ENCODE peak calls at places on chromosomes 7 and 10, in nine cellular contexts. U is natural killer cell; B is ovary; H is kidney; C is epithelial cell of esophagus; Y is CD4-positive, alpha-beta T cell; S is astrocyte; Q is mammary epithelial cell; W is right lobe of liver. N is an unnamed sample.

GRCh38 chr10:88883443-88883799 is 3.4 kb downstream of the STAMBPL1 start:
- DNase-seq in U (no peak), B (no peak), H (no peak), C (no peak), Y (no peak), S (no peak), Q (no peak), W (no peak), N (no peak)

GRCh38 chr7:47254081-47255006 is 327.6 kb downstream of the TNS3 start:
- DNase-seq in U (peak; percentile 58), B (peak; percentile 86), H (peak; percentile 96), C (peak; percentile 51), Y (peak; percentile 20), S (no peak), Q (peak; percentile 36), W (peak; percentile 85), N (no peak)

GRCh38 chr7:105697753-105698152 is 116.5 kb upstream of the EFCAB10 start:
- DNase-seq in U (no peak), B (no peak), H (no peak), C (no peak), Y (no peak), S (no peak), Q (no peak), W (no peak), N (no peak)

GRCh38 chr10:13276749-13277394 is 23.0 kb downstream of the PHYH start:
- DNase-seq in U (no peak), B (no peak), H (no peak), C (no peak), Y (no peak), S (no peak), Q (no peak), W (no peak), N (no peak)

GRCh38 chr10:43132796-43133195 is 5.4 kb upstream of the CSGALNACT2 start:
- DNase-seq in U (no peak), B (no peak), H (no peak), C (no peak), Y (no peak), S (no peak), Q (no peak), W (no peak), N (no peak)

GRCh38 chr10:125156739-125157472 is 3.5 kb downstream of the CTBP2 start:
- DNase-seq in U (no peak), B (no peak), H (no peak), C (no peak), Y (no peak), S (no peak), Q (no peak), W (no peak), N (no peak)

GRCh38 chr10:73910401-73910763 is 550 bp upstream of the PLAU start:
- DNase-seq in U (no peak), B (no peak), H (no peak), C (peak; percentile 43), Y (no peak), S (no peak), Q (peak; percentile 61), W (no peak), N (no peak)

GRCh38 chr7:43785425-43785824 is 26.9 kb downstream of the BLVRA start:
- DNase-seq in U (no peak), B (peak; percentile 74), H (no peak), C (peak; percentile 86), Y (no peak), S (peak; percentile 91), Q (peak; percentile 84), W (no peak), N (no peak)

GRCh38 chr7:119090851-119091250 is 866.3 kb downstream of the ANKRD7 start:
- DNase-seq in U (no peak), B (no peak), H (no peak), C (peak; percentile 33), Y (no peak), S (no peak), Q (peak; percentile 28), W (no peak), N (no peak)

GRCh38 chr10:80289451-80290287 is at the start of gene MAT1A:
- DNase-seq in U (no peak), B (peak; percentile 58), H (no peak), C (peak; percentile 63), Y (no peak), S (no peak), Q (peak; percentile 54), W (peak; percentile 91), N (no peak)

GRCh38 chr10:46292573-46293023 is 5.8 kb downstream of the ANTXRL start:
- DNase-seq in U (no peak), B (no peak), H (no peak), C (no peak), Y (no peak), S (no peak), Q (no peak), W (no peak), N (no peak)

GRCh38 chr10:80158598-80159127 is 26.1 kb downstream of the PLAC9 start:
- DNase-seq in U (no peak), B (peak; percentile 77), H (peak; percentile 92), C (peak; percentile 92), Y (no peak), S (peak; percentile 97), Q (peak; percentile 92), W (no peak), N (peak; percentile 94)

GRCh38 chr7:21256310-21256877 is 171.5 kb upstream of the SP4 start:
- DNase-seq in U (no peak), B (no peak), H (no peak), C (peak; percentile 59), Y (peak; percentile 3), S (peak; percentile 7), Q (peak; percentile 6), W (no peak), N (no peak)

GRCh38 chr10:93452143-93452542 is 30.0 kb downstream of the MYOF start:
- DNase-seq in U (no peak), B (no peak), H (no peak), C (no peak), Y (no peak), S (no peak), Q (no peak), W (no peak), N (no peak)

GRCh38 chr10:133257489-133258065 is 19.1 kb downstream of the ADAM8 start:
- DNase-seq in U (no peak), B (peak; percentile 79), H (peak; percentile 90), C (peak; percentile 62), Y (no peak), S (peak; percentile 18), Q (peak; percentile 58), W (peak; percentile 83), N (no peak)

GRCh38 chr10:61992683-61993629 is 91.5 kb downstream of the ARID5B start:
- DNase-seq in U (peak; percentile 43), B (peak; percentile 25), H (no peak), C (peak; percentile 89), Y (peak; percentile 29), S (peak; percentile 93), Q (peak; percentile 90), W (no peak), N (no peak)

DNA sequence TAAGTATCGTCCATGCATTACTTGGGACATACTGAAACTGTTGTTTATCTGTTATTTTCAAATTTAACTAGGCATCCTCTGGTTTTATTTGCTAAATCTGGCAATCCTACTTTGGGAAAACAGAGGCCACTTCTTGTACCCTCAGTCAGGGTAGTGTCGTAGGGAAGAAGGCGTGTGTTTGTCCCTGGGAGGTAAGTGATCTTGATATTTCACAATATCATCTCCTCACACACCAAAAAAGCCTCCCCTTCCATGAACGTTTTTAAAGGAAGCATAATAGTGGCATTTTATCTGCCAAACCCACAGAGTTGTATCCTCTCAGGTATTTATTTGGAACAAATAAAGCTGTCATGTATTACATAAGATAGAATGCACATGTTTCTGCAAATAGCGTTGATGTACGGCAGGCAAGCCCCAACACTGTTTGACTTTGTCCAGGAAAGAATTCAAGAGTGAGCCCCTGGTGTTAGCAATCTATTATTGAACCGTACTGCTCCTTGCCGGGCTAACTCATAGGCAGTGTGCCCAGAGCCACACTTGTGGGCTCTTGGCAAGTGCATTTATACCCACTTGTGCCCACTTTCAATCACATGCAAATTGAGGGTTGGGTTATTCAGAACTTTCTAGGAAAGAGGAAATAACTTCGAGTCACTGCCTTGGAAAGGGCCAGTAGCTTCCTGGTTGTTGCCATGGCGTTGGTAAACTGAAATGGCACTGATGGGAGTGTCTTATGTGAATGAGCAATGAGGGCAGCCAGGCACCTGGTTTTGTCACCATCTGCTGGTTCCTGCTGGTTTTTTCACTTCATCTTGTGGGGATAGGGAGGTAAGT is 266.0 kb downstream of the USP6NL start:
- DNase-seq in U (no peak), B (no peak), H (no peak), C (peak; percentile 87), Y (no peak), S (no peak), Q (no peak), W (no peak), N (no peak)
- TF ChIP-seq CTCF in U (no peak), B (no peak), H (no peak), C (peak; percentile 54), Y (no peak), S (no peak), Q (no peak), W (no peak), N (peak; percentile 20)

DNA sequence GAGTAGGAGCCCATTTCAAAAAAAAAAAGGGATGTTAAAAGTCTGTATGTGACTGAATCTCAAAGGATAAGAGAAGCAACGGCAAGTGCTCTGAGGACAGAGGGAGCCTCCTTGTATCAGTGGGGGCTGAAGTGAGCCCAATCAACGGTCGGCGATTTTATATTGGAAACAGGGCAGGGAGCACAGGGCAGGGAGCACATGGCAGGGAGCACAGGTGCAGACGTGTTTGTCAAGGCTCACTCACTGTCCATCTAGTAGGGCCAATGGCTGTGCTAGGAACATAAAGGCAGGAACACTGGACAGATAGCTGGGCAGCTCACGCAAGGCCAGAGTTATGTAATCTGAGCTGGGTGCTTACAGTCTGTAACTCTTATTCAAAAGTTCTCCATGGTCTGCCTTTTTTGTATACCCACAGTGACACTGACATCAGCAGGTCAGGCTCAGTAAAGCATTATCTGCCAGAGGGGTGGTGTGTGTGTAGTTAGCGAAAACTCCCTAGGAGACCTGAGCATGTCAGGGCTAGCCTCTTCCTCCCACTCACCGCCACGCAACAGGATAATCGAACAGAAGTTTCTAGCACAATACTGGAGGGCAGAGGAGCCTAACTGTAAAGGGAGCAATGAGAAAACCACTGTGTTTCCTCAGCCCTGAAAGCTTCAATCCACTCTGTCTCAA is 15.4 kb downstream of the AKR1B1 start:
- DNase-seq in U (no peak), B (no peak), H (no peak), C (peak; percentile 90), Y (no peak), S (no peak), Q (peak; percentile 95), W (no peak), N (no peak)
- TF ChIP-seq CTCF in U (no peak), B (no peak), H (no peak), C (no peak), Y (no peak), S (no peak), Q (no peak), W (no peak), N (no peak)

DNA sequence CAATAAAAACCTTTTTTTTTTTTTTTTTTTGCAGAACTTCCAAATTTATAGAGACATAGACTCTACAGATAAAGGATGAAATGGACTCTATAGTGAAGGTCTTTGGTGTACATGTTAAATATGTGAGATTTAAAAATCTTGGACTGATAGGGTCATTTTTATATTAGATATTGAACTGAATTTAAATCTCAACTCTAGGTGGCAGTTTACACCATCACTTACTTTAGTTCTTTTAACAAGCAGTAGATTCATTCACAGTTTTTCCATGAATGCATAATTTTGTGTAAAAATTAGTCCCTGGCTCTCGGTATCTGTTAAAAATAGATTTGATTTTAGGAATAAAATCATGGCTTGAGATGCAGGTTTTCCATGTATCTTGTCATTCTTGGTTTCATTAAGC is 31.1 kb upstream of the SNX13 start:
- DNase-seq in U (no peak), B (no peak), H (no peak), C (no peak), Y (no peak), S (peak; percentile 4), Q (no peak), W (no peak), N (no peak)
- TF ChIP-seq CTCF in U (no peak), B (no peak), H (no peak), C (no peak), Y (no peak), S (no peak), Q (no peak), W (no peak), N (peak; percentile 82)

GRCh38 chr10:3162533-3162932 is 10.0 kb downstream of the PITRM1 start:
- DNase-seq in U (no peak), B (no peak), H (no peak), C (no peak), Y (no peak), S (no peak), Q (no peak), W (no peak), N (no peak)
- TF ChIP-seq CTCF in U (no peak), B (no peak), H (no peak), C (peak; percentile 17), Y (no peak), S (no peak), Q (peak; percentile 4), W (no peak), N (peak; percentile 36)